ENCODE peak calls at places on chromosomes 13 and 19, in ten cellular contexts. U, G, F, K, W, N, C, D, J and T are unnamed samples. For H3K36me3, the result is how much of the 10 kb centered on the place peaks cover.

GRCh38 chr13:23695711-23696512 is 125.7 kb downstream of the TNFRSF19 start:
- DNase-seq in U (no peak), G (no peak), F (no peak), K (peak), W (no peak), N (no peak), C (no peak), D (no peak), J (no peak), T (peak)

GRCh38 chr19:1410136-1410786 is 2.9 kb downstream of the DAZAP1 start:
- DNase-seq in U (no peak), G (no peak), F (no peak), K (no peak), W (no peak), N (no peak), C (no peak), D (no peak), J (no peak), T (no peak)

GRCh38 chr19:18651738-18652137 is 14.9 kb downstream of the KLHL26 start:
- DNase-seq in U (no peak), G (no peak), F (peak), K (no peak), W (no peak), N (no peak), C (no peak), D (no peak), J (no peak), T (no peak)

GRCh38 chr13:94112227-94112626 is 367.3 kb downstream of the DCT start:
- DNase-seq in U (no peak), G (no peak), F (no peak), K (no peak), W (no peak), N (no peak), C (no peak), D (no peak), J (no peak), T (no peak)

GRCh38 chr13:91894311-91894710 is 495.9 kb downstream of the GPC5 start:
- DNase-seq in U (no peak), G (no peak), F (no peak), K (no peak), W (no peak), N (no peak), C (no peak), D (no peak), J (no peak), T (no peak)

GRCh38 chr13:111395511-111396393 is 75.3 kb downstream of the TEX29 start:
- DNase-seq in U (no peak), G (peak), F (peak), K (no peak), W (no peak), N (no peak), C (no peak), D (no peak), J (peak), T (no peak)

GRCh38 chr13:31476266-31476665 is 263.1 kb upstream of the RXFP2 start:
- DNase-seq in U (no peak), G (no peak), F (no peak), K (no peak), W (no peak), N (peak), C (no peak), D (no peak), J (no peak), T (no peak)

GRCh38 chr13:36086117-36086516 is 45.1 kb downstream of the DCLK1 start:
- DNase-seq in U (no peak), G (no peak), F (no peak), K (no peak), W (no peak), N (no peak), C (no peak), D (no peak), J (no peak), T (no peak)

GRCh38 chr19:27776020-27776419 is 1436.9 kb downstream of the UQCRFS1 start:
- DNase-seq in U (peak), G (no peak), F (no peak), K (no peak), W (no peak), N (no peak), C (no peak), D (no peak), J (no peak), T (no peak)

GRCh38 chr13:112140366-112140765 is 73.4 kb downstream of the SOX1 start:
- DNase-seq in U (no peak), G (peak), F (peak), K (no peak), W (no peak), N (no peak), C (no peak), D (no peak), J (no peak), T (no peak)

GRCh38 chr13:44396963-44397580 is 23.4 kb downstream of the SERP2 start:
- DNase-seq in U (no peak), G (no peak), F (no peak), K (no peak), W (no peak), N (peak), C (no peak), D (peak), J (no peak), T (peak)

GRCh38 chr13:26255717-26256277 is 1.9 kb downstream of the CDK8 start:
- DNase-seq in U (no peak), G (no peak), F (no peak), K (no peak), W (no peak), N (peak), C (no peak), D (no peak), J (no peak), T (no peak)

GRCh38 chr19:10552596-10553053 is 8.9 kb downstream of the ATG4D start:
- DNase-seq in U (no peak), G (no peak), F (no peak), K (no peak), W (no peak), N (no peak), C (no peak), D (no peak), J (no peak), T (no peak)

GRCh38 chr13:28528848-28529247 is 33.9 kb upstream of the FLT1 start:
- DNase-seq in U (no peak), G (no peak), F (no peak), K (no peak), W (no peak), N (no peak), C (no peak), D (no peak), J (no peak), T (no peak)

GRCh38 chr13:27007166-27007565 is 164.4 kb downstream of the USP12 start:
- DNase-seq in U (no peak), G (no peak), F (no peak), K (no peak), W (no peak), N (no peak), C (no peak), D (no peak), J (no peak), T (no peak)

GRCh38 chr19:18091217-18091608 is 4.5 kb upstream of the IL12RB1 start:
- DNase-seq in U (peak), G (peak), F (peak), K (peak), W (no peak), N (no peak), C (no peak), D (no peak), J (peak), T (peak)

GRCh38 chr19:10808937-10809655 is 26.9 kb downstream of the TMED1 start:
- DNase-seq in U (no peak), G (peak), F (no peak), K (no peak), W (no peak), N (peak), C (no peak), D (no peak), J (no peak), T (no peak)

GRCh38 chr19:19410553-19411550 is 5.4 kb downstream of the GATAD2A start:
- DNase-seq in U (no peak), G (no peak), F (no peak), K (no peak), W (no peak), N (no peak), C (no peak), D (no peak), J (no peak), T (no peak)

GRCh38 chr19:51808333-51808986 is 13.5 kb downstream of the FPR3 start:
- DNase-seq in U (no peak), G (no peak), F (no peak), K (no peak), W (no peak), N (no peak), C (no peak), D (no peak), J (no peak), T (no peak)

GRCh38 chr13:95083758-95084157 is 217.5 kb downstream of the ABCC4 start:
- DNase-seq in U (no peak), G (no peak), F (no peak), K (no peak), W (no peak), N (no peak), C (no peak), D (no peak), J (no peak), T (no peak)

GRCh38 chr13:98482476-98483444 is 94.1 kb downstream of the STK24 start:
- DNase-seq in U (peak), G (peak), F (peak), K (no peak), W (no peak), N (no peak), C (no peak), D (no peak), J (peak), T (peak)

GRCh38 chr13:40236566-40237168 is 429.8 kb downstream of the FOXO1 start:
- DNase-seq in U (no peak), G (no peak), F (peak), K (no peak), W (no peak), N (peak), C (no peak), D (no peak), J (peak), T (peak)

GRCh38 chr13:41177616-41178015 is 16.8 kb downstream of the KBTBD7 start:
- DNase-seq in U (no peak), G (no peak), F (no peak), K (no peak), W (no peak), N (no peak), C (no peak), D (no peak), J (no peak), T (no peak)

GRCh38 chr13:90801621-90802020 is 545.9 kb upstream of the MIR17HG start:
- DNase-seq in U (no peak), G (no peak), F (no peak), K (no peak), W (no peak), N (no peak), C (no peak), D (no peak), J (no peak), T (no peak)

GRCh38 chr13:109840201-109840892 is 54.0 kb upstream of the IRS2 start:
- DNase-seq in U (no peak), G (no peak), F (no peak), K (no peak), W (no peak), N (no peak), C (no peak), D (peak), J (no peak), T (no peak)

GRCh38 chr19:39679056-39679790 is 23.5 kb downstream of the LGALS16 start:
- DNase-seq in U (no peak), G (no peak), F (no peak), K (no peak), W (no peak), N (no peak), C (no peak), D (no peak), J (no peak), T (no peak)

GRCh38 chr13:43195551-43195950 is 172.2 kb downstream of the DNAJC15 start:
- DNase-seq in U (no peak), G (no peak), F (no peak), K (no peak), W (no peak), N (no peak), C (peak), D (no peak), J (no peak), T (no peak)

GRCh38 chr13:31749929-31750328 is 10.6 kb downstream of the RXFP2 start:
- DNase-seq in U (no peak), G (no peak), F (no peak), K (no peak), W (no peak), N (no peak), C (no peak), D (no peak), J (no peak), T (no peak)

GRCh38 chr19:18999016-18999758 is 34.1 kb downstream of the SUGP2 start:
- DNase-seq in U (no peak), G (no peak), F (no peak), K (no peak), W (no peak), N (no peak), C (no peak), D (no peak), J (no peak), T (no peak)

GRCh38 chr13:26839682-26840081 is 79.1 kb upstream of the GPR12 start:
- DNase-seq in U (no peak), G (no peak), F (no peak), K (no peak), W (no peak), N (no peak), C (no peak), D (no peak), J (peak), T (no peak)

GRCh38 chr13:112897956-112898785 is 70.8 kb upstream of the MCF2L start:
- DNase-seq in U (no peak), G (no peak), F (peak), K (no peak), W (peak), N (no peak), C (no peak), D (no peak), J (no peak), T (peak)

GRCh38 chr19:24033962-24034342 is 53.0 kb upstream of the ZNF254 start:
- DNase-seq in U (peak), G (peak), F (peak), K (no peak), W (no peak), N (peak), C (no peak), D (peak), J (peak), T (peak)

DNA sequence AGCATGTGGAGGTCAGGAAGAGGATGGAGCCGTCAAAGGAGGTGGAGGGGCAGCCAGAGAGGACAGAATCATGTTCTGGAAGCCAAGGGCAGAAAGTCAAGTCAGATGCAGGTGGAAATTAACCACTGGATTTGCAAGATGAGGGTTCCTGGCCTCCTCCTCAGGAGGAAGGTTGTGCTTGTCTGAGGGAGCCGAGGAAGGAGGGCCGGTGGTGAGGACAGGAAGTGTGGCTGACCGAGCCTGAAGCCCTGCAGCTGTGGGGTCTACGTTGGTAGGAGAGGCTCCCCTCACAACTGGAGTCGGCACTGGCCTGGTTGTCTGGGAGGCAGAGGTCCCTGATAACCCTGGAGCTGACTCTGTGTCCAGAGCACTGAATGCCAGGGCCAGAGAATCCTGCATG is 15.4 kb upstream of the DHDH start:
- DNase-seq in U (no peak), G (no peak), F (no peak), K (no peak), W (no peak), N (no peak), C (no peak), D (no peak), J (no peak), T (no peak)
- H3K36me3 ChIP-seq in U (under half), G (half or more), F (half or more), K (under half), W (under half), N (under half), C (under half), D (half or more), J (under half), T (half or more)

GRCh38 chr19:2761309-2761677 is 21.5 kb upstream of the SLC39A3 start:
- DNase-seq in U (no peak), G (no peak), F (no peak), K (no peak), W (no peak), N (no peak), C (no peak), D (no peak), J (no peak), T (no peak)
- H3K36me3 ChIP-seq in U (under half), G (half or more), F (half or more), K (under half), W (half or more), N (under half), C (under half), D (half or more), J (under half), T (half or more)

GRCh38 chr19:16091546-16092475 is 15.5 kb downstream of the TPM4 start:
- DNase-seq in U (no peak), G (no peak), F (no peak), K (no peak), W (no peak), N (no peak), C (no peak), D (no peak), J (no peak), T (no peak)
- H3K36me3 ChIP-seq in U (under half), G (half or more), F (half or more), K (half or more), W (half or more), N (under half), C (half or more), D (half or more), J (under half), T (half or more)

DNA sequence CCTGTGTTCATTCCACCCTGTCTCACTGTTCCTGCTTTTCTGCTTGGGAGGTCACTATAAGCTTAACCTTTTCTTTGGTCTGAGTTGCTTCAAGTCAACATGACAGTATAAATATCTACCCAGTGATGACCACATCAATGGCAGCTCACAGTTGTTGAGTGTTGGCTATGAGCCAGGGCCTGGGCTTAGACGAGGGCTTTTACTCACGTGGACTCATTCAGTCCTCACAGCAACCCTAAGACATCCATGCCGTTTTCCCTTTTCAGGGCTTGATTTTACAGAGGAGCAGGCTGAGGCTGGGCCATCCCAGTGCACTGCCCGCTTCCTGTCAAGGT is 10.2 kb upstream of the CCDC97 start:
- DNase-seq in U (peak), G (peak), F (peak), K (peak), W (no peak), N (peak), C (no peak), D (no peak), J (no peak), T (peak)
- H3K36me3 ChIP-seq in U (under half), G (half or more), F (under half), K (half or more), W (half or more), N (under half), C (half or more), D (half or more), J (under half), T (half or more)

GRCh38 chr13:114010401-114011101 is 36.7 kb upstream of the C13orf46 start:
- DNase-seq in U (no peak), G (no peak), F (peak), K (peak), W (peak), N (no peak), C (no peak), D (no peak), J (no peak), T (no peak)

GRCh38 chr13:114011226-114011625 is 37.4 kb upstream of the C13orf46 start:
- DNase-seq in U (no peak), G (no peak), F (no peak), K (no peak), W (peak), N (no peak), C (no peak), D (no peak), J (no peak), T (no peak)

GRCh38 chr13:114012921-114013320 is 39.0 kb upstream of the C13orf46 start:
- DNase-seq in U (no peak), G (no peak), F (no peak), K (no peak), W (no peak), N (no peak), C (no peak), D (no peak), J (no peak), T (no peak)

GRCh38 chr13:114013336-114013735 is 39.5 kb upstream of the C13orf46 start:
- DNase-seq in U (no peak), G (no peak), F (no peak), K (no peak), W (no peak), N (no peak), C (no peak), D (no peak), J (no peak), T (no peak)

DNA sequence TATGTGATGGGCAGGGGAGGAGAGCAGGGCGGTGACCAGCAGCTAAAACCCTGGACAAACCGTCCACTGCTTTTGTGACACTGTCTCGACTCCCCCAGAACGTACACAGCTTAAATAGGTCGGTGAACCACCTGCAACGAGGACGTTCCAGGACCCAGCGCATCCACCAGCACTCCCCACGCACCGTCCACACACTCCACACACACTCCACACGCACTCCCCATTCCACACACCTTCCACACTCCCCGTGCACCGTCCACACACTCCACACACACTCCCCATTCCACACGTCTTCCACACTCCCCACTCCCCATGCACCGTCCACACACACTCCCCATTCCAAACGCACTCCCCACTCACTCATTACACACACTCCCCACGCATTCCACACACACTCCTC is 38.3 kb upstream of the C13orf46 start:
- DNase-seq in U (no peak), G (no peak), F (no peak), K (no peak), W (no peak), N (no peak), C (no peak), D (no peak), J (no peak), T (no peak)
- H3K36me3 ChIP-seq in U (under half), G (half or more), F (under half), K (half or more), W (under half), N (under half), C (under half), D (half or more), J (under half), T (half or more)

GRCh38 chr13:49476529-49476928 is 19.2 kb upstream of the PHF11 start:
- DNase-seq in U (no peak), G (no peak), F (no peak), K (no peak), W (no peak), N (no peak), C (no peak), D (no peak), J (no peak), T (no peak)

GRCh38 chr13:49466240-49466914 is 22.3 kb downstream of the SETDB2 start:
- DNase-seq in U (no peak), G (no peak), F (no peak), K (no peak), W (no peak), N (peak), C (no peak), D (no peak), J (no peak), T (no peak)

GRCh38 chr13:49472186-49472585 is 23.6 kb upstream of the PHF11 start:
- DNase-seq in U (peak), G (no peak), F (no peak), K (no peak), W (no peak), N (no peak), C (no peak), D (no peak), J (no peak), T (no peak)
- H3K36me3 ChIP-seq in U (under half), G (half or more), F (under half), K (under half), W (under half), N (under half), C (under half), D (under half), J (under half), T (half or more)

GRCh38 chr19:5060591-5061339 is 91.9 kb downstream of the KDM4B start:
- DNase-seq in U (no peak), G (no peak), F (no peak), K (no peak), W (no peak), N (no peak), C (no peak), D (no peak), J (no peak), T (no peak)
- H3K36me3 ChIP-seq in U (under half), G (half or more), F (under half), K (under half), W (under half), N (under half), C (under half), D (half or more), J (under half), T (half or more)

GRCh38 chr19:32743447-32743846 is 23.9 kb downstream of the TDRD12 start:
- DNase-seq in U (no peak), G (no peak), F (no peak), K (no peak), W (no peak), N (no peak), C (no peak), D (no peak), J (no peak), T (no peak)
- H3K36me3 ChIP-seq in U (under half), G (under half), F (under half), K (under half), W (under half), N (under half), C (under half), D (under half), J (under half), T (under half)

DNA sequence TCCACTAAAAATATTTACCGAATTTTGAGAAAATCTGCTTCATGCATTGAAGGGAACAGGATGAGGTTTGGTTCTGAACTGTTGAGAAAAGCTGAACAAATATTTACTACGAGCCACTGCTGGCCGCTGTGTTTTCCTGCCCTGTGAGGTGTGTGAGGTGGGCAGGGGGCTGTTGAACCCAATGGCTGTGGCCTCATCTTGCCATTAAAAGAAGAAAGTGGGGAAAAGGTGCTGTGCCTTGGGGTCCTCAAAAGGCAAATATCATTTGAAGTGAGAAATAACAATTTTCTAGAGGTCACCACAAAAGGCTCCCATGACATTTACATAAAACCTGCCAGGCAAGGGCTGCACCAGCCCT is 44.7 kb downstream of the KLF2 start:
- DNase-seq in U (no peak), G (no peak), F (no peak), K (no peak), W (no peak), N (no peak), C (no peak), D (no peak), J (no peak), T (no peak)
- H3K36me3 ChIP-seq in U (under half), G (under half), F (under half), K (under half), W (under half), N (under half), C (under half), D (under half), J (under half), T (under half)